ENCODE peak calls at places on chromosome 12, in six cellular contexts. F is K562, C is H1, R is HepG2, U is HCT116, P is GM12878. Y is an unnamed sample.

GRCh38 chr12:12813120-12814101 is at the start of gene DDX47:
- DNase-seq in R (peak; percentile 85), U (peak; percentile 82), P (peak; percentile 76), F (peak; percentile 84), C (peak; percentile 100), Y (peak; percentile 100)

GRCh38 chr12:79822475-79822874 is 112.4 kb downstream of the PPP1R12A start:
- DNase-seq in F (no peak), U (no peak), C (no peak), P (no peak), R (no peak), Y (no peak)

GRCh38 chr12:120761581-120761980 is 36.0 kb downstream of the ACADS start:
- DNase-seq in F (no peak), U (no peak), P (no peak), C (no peak), R (no peak), Y (no peak)

GRCh38 chr12:47032644-47033043 is 46.8 kb upstream of the PCED1B start:
- DNase-seq in F (no peak), C (no peak), R (peak; percentile 23), U (peak; percentile 36), P (no peak), Y (peak; percentile 27)

GRCh38 chr12:124847675-124848074 is 16.0 kb downstream of the SCARB1 start:
- DNase-seq in F (no peak), C (no peak), P (no peak), R (peak; percentile 63), U (no peak), Y (no peak)

GRCh38 chr12:110824342-110824741 is 22.4 kb upstream of the CCDC63 start:
- DNase-seq in C (no peak), P (no peak), R (no peak), U (no peak), F (no peak), Y (no peak)

GRCh38 chr12:66735275-66735674 is 56.4 kb upstream of the GRIP1 start:
- DNase-seq in U (no peak), P (no peak), R (no peak), C (no peak), F (no peak), Y (no peak)

GRCh38 chr12:114192549-114192948 is 213.4 kb downstream of the TBX5 start:
- DNase-seq in C (no peak), P (no peak), F (no peak), R (no peak), U (no peak), Y (no peak)

GRCh38 chr12:79454338-79454777 is 236.4 kb downstream of the PAWR start:
- DNase-seq in R (peak; percentile 26), P (no peak), F (no peak), C (no peak), U (no peak), Y (no peak)

GRCh38 chr12:49330631-49331359 is 6.2 kb downstream of the C1QL4 start:
- DNase-seq in F (no peak), U (no peak), P (no peak), C (no peak), R (no peak), Y (no peak)

GRCh38 chr12:30423330-30423729 is 272.3 kb downstream of the IPO8 start:
- DNase-seq in R (no peak), U (no peak), P (no peak), C (no peak), F (no peak), Y (no peak)

GRCh38 chr12:14654416-14654815 is 42.0 kb downstream of the GUCY2C start:
- DNase-seq in C (no peak), F (no peak), R (no peak), U (no peak), P (no peak), Y (no peak)

GRCh38 chr12:117032593-117033381 is 66.4 kb downstream of the TESC start:
- DNase-seq in R (no peak), U (no peak), F (no peak), P (no peak), C (no peak), Y (no peak)

GRCh38 chr12:53190108-53190729 is 9.5 kb upstream of the CSAD start:
- DNase-seq in P (no peak), C (peak; percentile 81), U (peak; percentile 23), R (peak; percentile 49), F (peak; percentile 80), Y (no peak)

GRCh38 chr12:93136243-93137015 is 207.3 kb upstream of the EEA1 start:
- DNase-seq in U (no peak), R (peak; percentile 35), F (no peak), P (no peak), C (no peak), Y (no peak)

GRCh38 chr12:92191061-92191460 is 45.4 kb upstream of the BTG1 start:
- DNase-seq in C (no peak), F (no peak), R (no peak), U (no peak), P (no peak), Y (no peak)

GRCh38 chr12:102321305-102322082 is 123.9 kb upstream of the PMCH start:
- DNase-seq in R (no peak), C (no peak), F (no peak), U (no peak), P (no peak), Y (no peak)

GRCh38 chr12:12538535-12538934 is 24.1 kb downstream of the DUSP16 start:
- DNase-seq in P (no peak), U (no peak), F (no peak), R (no peak), C (no peak), Y (no peak)

GRCh38 chr12:118059645-118060275 is 1.2 kb downstream of the WSB2 start:
- DNase-seq in P (no peak), R (no peak), F (no peak), C (no peak), U (no peak), Y (no peak)

DNA sequence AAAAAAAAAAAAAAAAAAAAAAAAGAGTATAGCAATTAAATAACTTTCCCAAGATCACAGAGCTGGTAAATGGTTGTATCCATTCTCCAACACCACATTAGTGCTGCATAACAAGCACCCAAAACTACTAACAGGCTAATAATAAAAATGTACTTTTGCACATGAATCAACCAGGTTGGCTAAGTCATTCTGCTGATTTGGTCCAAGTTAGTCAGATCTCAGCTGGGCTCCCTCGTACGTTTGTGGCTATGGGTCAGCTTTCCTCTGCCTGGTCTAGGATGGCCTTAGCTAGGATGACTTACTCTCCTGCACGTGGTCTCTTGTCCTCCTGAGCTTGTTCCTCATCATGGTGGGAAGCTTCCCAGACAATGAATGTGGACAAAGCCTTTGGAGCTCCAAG is 7.9 kb upstream of the PLEKHG6 start:
- DNase-seq in R (no peak), F (no peak), P (no peak), C (no peak), U (no peak), Y (no peak)
- TF ChIP-seq ZNF274 in R (no peak), F (no peak), P (no peak), C (no peak), U (no peak), Y (no peak)

GRCh38 chr12:56521590-56522371 is at the start of gene RBMS2:
- DNase-seq in R (peak; percentile 59), C (no peak), P (no peak), F (peak; percentile 57), U (peak; percentile 89), Y (peak; percentile 90)

GRCh38 chr12:56520025-56520810 is 1.4 kb upstream of the RBMS2 start:
- DNase-seq in P (no peak), R (no peak), C (no peak), U (no peak), F (no peak), Y (no peak)

GRCh38 chr12:56521209-56521589 is 421 bp upstream of the RBMS2 start:
- DNase-seq in F (no peak), R (no peak), C (no peak), P (no peak), U (no peak), Y (no peak)

GRCh38 chr12:56518570-56518969 is 3.0 kb upstream of the RBMS2 start:
- DNase-seq in U (no peak), C (no peak), P (no peak), R (peak; percentile 38), F (no peak), Y (no peak)

GRCh38 chr12:56522486-56523193 is 1.0 kb downstream of the RBMS2 start:
- DNase-seq in P (no peak), F (peak; percentile 12), R (no peak), C (no peak), U (no peak), Y (no peak)
- H3K9ac ChIP-seq in P (no peak overlapping the region), F (no peak overlapping the region), R (peak overlapping the region; percentile 68), C (peak overlapping the region; percentile 74), U (peak overlapping the region; percentile 68), Y (peak overlapping the region; percentile 78)

GRCh38 chr12:51533799-51534198 is 57.2 kb upstream of the SCN8A start:
- DNase-seq in F (no peak), C (no peak), U (no peak), R (no peak), P (no peak), Y (no peak)
- TF ChIP-seq ZNF274 in F (no peak), C (no peak), U (no peak), R (no peak), P (no peak), Y (no peak)

DNA sequence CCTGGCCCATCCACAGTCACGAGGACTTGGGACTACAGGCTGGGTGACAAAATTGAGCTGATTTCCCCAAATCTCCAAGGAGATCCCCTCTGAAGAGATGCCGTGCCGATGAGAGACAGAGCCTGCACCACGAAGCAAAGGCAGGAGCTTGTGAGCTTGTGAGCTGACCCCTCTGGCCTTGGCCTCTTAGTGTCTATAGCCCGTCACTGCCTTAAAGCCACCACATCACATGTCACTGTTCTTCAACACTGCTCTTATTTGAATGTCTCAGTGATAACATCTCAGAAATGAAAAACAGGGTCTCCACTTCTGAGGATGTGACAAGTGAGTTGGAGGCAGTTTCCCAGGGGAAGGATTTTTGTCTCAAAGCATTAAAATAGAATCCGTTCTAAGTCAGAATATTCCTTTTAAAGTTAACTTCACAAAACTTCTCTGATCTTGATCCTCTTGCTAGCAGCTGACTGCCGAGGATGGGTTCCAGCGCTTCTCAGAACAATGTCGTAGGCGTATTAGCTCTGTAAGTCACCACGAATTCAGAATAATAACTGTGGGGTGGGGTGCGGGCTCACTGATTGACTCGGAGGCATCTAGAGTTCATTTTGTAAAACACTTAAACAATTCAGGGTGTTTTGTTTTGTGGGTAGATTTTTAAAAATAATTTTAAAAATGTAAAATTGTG is 37.5 kb downstream of the CHST11 start:
- DNase-seq in R (no peak), C (no peak), U (no peak), P (peak; percentile 57), F (peak; percentile 51), Y (no peak)
- H3K9ac ChIP-seq in R (no peak overlapping the region), C (no peak overlapping the region), U (no peak overlapping the region), P (peak overlapping the region; percentile 35), F (peak overlapping the region; percentile 43), Y (no peak overlapping the region)

GRCh38 chr12:87985069-87985675 is 44.0 kb downstream of the C12orf50 start:
- DNase-seq in C (no peak), F (no peak), P (no peak), U (no peak), R (no peak), Y (no peak)
- TF ChIP-seq ZNF274 in C (no peak), F (no peak), P (no peak), U (no peak), R (no peak), Y (no peak)

GRCh38 chr12:75480469-75480949 is at the start of gene GLIPR1:
- DNase-seq in C (no peak), P (peak; percentile 72), F (no peak), U (no peak), R (peak; percentile 45), Y (no peak)
- H3K9ac ChIP-seq in C (no peak within 1 kb of the TSS), P (peak within 1 kb of the TSS; percentile 79), F (no peak within 1 kb of the TSS), U (no peak within 1 kb of the TSS), R (peak within 1 kb of the TSS; percentile 45), Y (no peak within 1 kb of the TSS)

GRCh38 chr12:69991683-69992297 is 166.8 kb downstream of the MYRFL start:
- DNase-seq in R (no peak), F (no peak), P (no peak), C (no peak), U (no peak), Y (no peak)
- TF ChIP-seq ZNF274 in R (no peak), F (no peak), P (no peak), C (no peak), U (no peak), Y (no peak)